ENCODE peak calls at places on chromosomes 12 and 14, in six cellular contexts. P is activated naive CD8-positive, alpha-beta T cell treated with anti-CD3 and anti-CD28 coated beads for 36 hours; O is uterus; C is HuH-7.5; U is thyroid gland; X is LHCN-M2. F is an unnamed sample.
A peak's percentile ranks its signal among the peaks of the same experiment; 100 is the strongest.

GRCh38 chr14:77892381-77892871 is 92.5 kb downstream of the ADCK1 start:
- DNase-seq in U (no peak), C (no peak), O (no peak), X (peak; percentile 38), P (no peak), F (peak; percentile 65)

GRCh38 chr14:36662258-36662542 is 540 bp downstream of the PAX9 start:
- DNase-seq in C (no peak), U (no peak), P (no peak), O (no peak), X (no peak), F (no peak)

GRCh38 chr12:121888478-121889266 is at the start of gene PSMD9:
- DNase-seq in C (peak; percentile 91), U (peak; percentile 98), O (peak; percentile 98), X (peak; percentile 97), P (peak; percentile 99), F (peak; percentile 98)

GRCh38 chr14:72796935-72797334 is 97.0 kb downstream of the DPF3 start:
- DNase-seq in U (no peak), P (no peak), O (no peak), X (no peak), C (no peak), F (no peak)

GRCh38 chr12:76720068-76720467 is 43.8 kb upstream of the ZDHHC17 start:
- DNase-seq in O (no peak), X (peak; percentile 54), U (no peak), C (no peak), P (no peak), F (peak; percentile 38)

GRCh38 chr12:58378038-58378437 is 436.7 kb downstream of the ATP23 start:
- DNase-seq in P (no peak), C (no peak), U (no peak), X (no peak), O (no peak), F (no peak)

GRCh38 chr14:102439556-102439955 is 70.0 kb downstream of the ANKRD9 start:
- DNase-seq in P (no peak), C (no peak), U (no peak), X (no peak), O (no peak), F (no peak)

GRCh38 chr12:92080390-92081285 is 65.0 kb downstream of the BTG1 start:
- DNase-seq in C (no peak), P (no peak), U (no peak), X (peak; percentile 85), O (no peak), F (peak; percentile 63)

GRCh38 chr12:46187023-46187422 is 81.8 kb downstream of the SLC38A1 start:
- DNase-seq in U (peak; percentile 57), P (no peak), O (peak; percentile 37), C (no peak), X (peak; percentile 94), F (peak; percentile 90)

GRCh38 chr12:48556631-48557030 is 13.2 kb downstream of the LALBA start:
- DNase-seq in P (no peak), C (no peak), X (no peak), U (no peak), O (no peak), F (no peak)

GRCh38 chr14:105258846-105259245 is 10.5 kb downstream of the BTBD6 start:
- DNase-seq in X (no peak), C (no peak), O (no peak), U (no peak), P (no peak), F (no peak)

GRCh38 chr12:98635657-98636323 is 8.8 kb downstream of the IKBIP start:
- DNase-seq in U (no peak), C (no peak), O (no peak), X (peak; percentile 57), P (no peak), F (peak; percentile 3)

GRCh38 chr12:109261087-109261486 is 48.0 kb downstream of the FOXN4 start:
- DNase-seq in P (no peak), C (no peak), X (no peak), O (no peak), U (no peak), F (no peak)

GRCh38 chr14:35339761-35340406 is 47.7 kb downstream of the PSMA6 start:
- DNase-seq in X (no peak), P (no peak), U (no peak), C (no peak), O (no peak), F (no peak)

GRCh38 chr14:30656190-30656632 is 34.1 kb downstream of the SCFD1 start:
- DNase-seq in O (peak; percentile 20), U (peak; percentile 34), X (peak; percentile 36), C (peak; percentile 25), P (peak; percentile 9), F (peak; percentile 27)

GRCh38 chr14:99427632-99428315 is 52.9 kb downstream of the SETD3 start:
- DNase-seq in O (no peak), U (no peak), P (no peak), C (no peak), X (peak; percentile 83), F (peak; percentile 91)

GRCh38 chr14:39055786-39056474 is 47.1 kb downstream of the SEC23A start:
- DNase-seq in U (no peak), C (no peak), X (no peak), P (no peak), O (no peak), F (peak; percentile 9)

GRCh38 chr12:12909995-12910391 is 18.6 kb downstream of the GPRC5A start:
- DNase-seq in U (no peak), C (no peak), X (no peak), P (no peak), O (no peak), F (no peak)

GRCh38 chr14:89415139-89415538 is 1.9 kb downstream of the FOXN3 start:
- DNase-seq in O (no peak), X (no peak), C (no peak), U (no peak), P (no peak), F (peak; percentile 27)

GRCh38 chr12:86216591-86216990 is 39.6 kb downstream of the MGAT4C start:
- DNase-seq in O (no peak), C (no peak), U (no peak), P (no peak), X (no peak), F (no peak)

GRCh38 chr12:70883855-70884254 is 36.7 kb downstream of the PTPRR start:
- DNase-seq in P (no peak), C (no peak), X (no peak), O (no peak), U (no peak), F (no peak)

GRCh38 chr12:57612711-57613426 is 1.6 kb downstream of the ARHGEF25 start:
- DNase-seq in U (no peak), C (no peak), X (no peak), O (no peak), P (no peak), F (no peak)

GRCh38 chr12:101968770-101969169 is 91.4 kb downstream of the DRAM1 start:
- DNase-seq in O (no peak), C (no peak), P (no peak), X (no peak), U (no peak), F (no peak)

GRCh38 chr12:2615665-2616387 is 178.9 kb upstream of the FKBP4 start:
- DNase-seq in U (no peak), P (no peak), X (no peak), O (peak; percentile 48), C (no peak), F (no peak)

GRCh38 chr12:176321-177181 is 37.4 kb downstream of the SLC6A12 start:
- DNase-seq in X (peak; percentile 59), P (no peak), C (no peak), O (no peak), U (peak; percentile 77), F (peak; percentile 89)

GRCh38 chr12:129971721-129972120 is 67.9 kb upstream of the TMEM132D start:
- DNase-seq in P (no peak), U (no peak), C (no peak), O (no peak), X (no peak), F (no peak)

GRCh38 chr12:63922446-63922845 is 77.9 kb downstream of the SRGAP1 start:
- DNase-seq in C (no peak), P (no peak), U (no peak), X (no peak), O (no peak), F (no peak)

GRCh38 chr12:96236221-96236822 is 42.1 kb downstream of the ELK3 start:
- DNase-seq in P (peak; percentile 17), O (peak; percentile 56), X (no peak), C (no peak), U (peak; percentile 6), F (peak; percentile 66)

GRCh38 chr14:44960646-44961045 is 1.1 kb downstream of the KLHL28 start:
- DNase-seq in U (no peak), P (no peak), C (no peak), X (no peak), O (no peak), F (peak; percentile 12)

GRCh38 chr14:92986254-92987147 is 63.6 kb downstream of the CHGA start:
- DNase-seq in P (no peak), U (peak; percentile 83), C (peak; percentile 80), X (peak; percentile 82), O (no peak), F (peak; percentile 89)

GRCh38 chr12:22653075-22653474 is 28.1 kb downstream of the ETNK1 start:
- DNase-seq in P (no peak), U (no peak), O (no peak), C (no peak), X (no peak), F (no peak)

GRCh38 chr14:96192049-96192448 is 12.6 kb upstream of the BDKRB2 start:
- DNase-seq in X (no peak), P (no peak), O (no peak), C (no peak), U (no peak), F (no peak)

GRCh38 chr12:77940566-77940965 is 109.9 kb downstream of the NAV3 start:
- DNase-seq in X (peak; percentile 77), P (no peak), C (no peak), U (no peak), O (no peak), F (peak; percentile 42)

GRCh38 chr14:22837059-22837749 is 819 bp downstream of the MMP14 start:
- DNase-seq in P (peak; percentile 18), X (peak; percentile 65), U (peak; percentile 75), O (peak; percentile 70), C (peak; percentile 69), F (peak; percentile 71)

GRCh38 chr14:93759781-93760307 is 28.4 kb downstream of the PRIMA1 start:
- DNase-seq in X (no peak), U (peak; percentile 56), P (no peak), C (no peak), O (peak; percentile 76), F (peak; percentile 14)

GRCh38 chr14:78697341-78697740 is 527.2 kb downstream of the NRXN3 start:
- DNase-seq in O (no peak), C (peak; percentile 5), U (no peak), X (peak; percentile 12), P (no peak), F (peak; percentile 5)

GRCh38 chr14:97329701-97330100 is 532.5 kb downstream of the VRK1 start:
- DNase-seq in C (no peak), X (no peak), U (no peak), P (no peak), O (no peak), F (no peak)

F was measured in myocyte.